ENCODE peak calls at places on chromosomes 7 and 10, in seven cellular contexts. One of them, this sample, is unnamed.

GRCh38 chr7:44867073-44867990 is 18.0 kb downstream of the PURB start:
- DNase-seq in RPMI7951: peak
- DNase-seq in neural crest cell: no peak
- DNase-seq in DMS53: peak
- DNase-seq in activated naive CD4-positive, alpha-beta T cell: no peak
- DNase-seq in GM19239: no peak
- DNase-seq in upper lobe of left lung: no peak
- DNase-seq in this sample: no peak

GRCh38 chr7:2759736-2760097 is 71.7 kb downstream of the AMZ1 start:
- DNase-seq in RPMI7951: no peak
- DNase-seq in neural crest cell: no peak
- DNase-seq in DMS53: peak
- DNase-seq in activated naive CD4-positive, alpha-beta T cell: no peak
- DNase-seq in GM19239: no peak
- DNase-seq in upper lobe of left lung: no peak
- DNase-seq in this sample: no peak

GRCh38 chr7:82226191-82226590 is 217.4 kb downstream of the CACNA2D1 start:
- DNase-seq in RPMI7951: no peak
- DNase-seq in neural crest cell: no peak
- DNase-seq in DMS53: no peak
- DNase-seq in activated naive CD4-positive, alpha-beta T cell: no peak
- DNase-seq in GM19239: no peak
- DNase-seq in upper lobe of left lung: no peak
- DNase-seq in this sample: no peak

GRCh38 chr7:149796287-149796860 is 23.0 kb upstream of the ZNF467 start:
- DNase-seq in RPMI7951: no peak
- DNase-seq in neural crest cell: no peak
- DNase-seq in DMS53: no peak
- DNase-seq in activated naive CD4-positive, alpha-beta T cell: no peak
- DNase-seq in GM19239: no peak
- DNase-seq in upper lobe of left lung: no peak
- DNase-seq in this sample: no peak

GRCh38 chr7:142957723-142958122 is 4.4 kb downstream of the KEL start:
- DNase-seq in RPMI7951: no peak
- DNase-seq in neural crest cell: no peak
- DNase-seq in DMS53: no peak
- DNase-seq in activated naive CD4-positive, alpha-beta T cell: no peak
- DNase-seq in GM19239: no peak
- DNase-seq in upper lobe of left lung: no peak
- DNase-seq in this sample: no peak

GRCh38 chr7:107982918-107983389 is 20.0 kb downstream of the LAMB1 start:
- DNase-seq in RPMI7951: no peak
- DNase-seq in neural crest cell: no peak
- DNase-seq in DMS53: peak
- DNase-seq in activated naive CD4-positive, alpha-beta T cell: no peak
- DNase-seq in GM19239: no peak
- DNase-seq in upper lobe of left lung: no peak
- DNase-seq in this sample: no peak

GRCh38 chr7:132270517-132270916 is 305.8 kb downstream of the PLXNA4 start:
- DNase-seq in RPMI7951: peak
- DNase-seq in neural crest cell: peak
- DNase-seq in DMS53: no peak
- DNase-seq in activated naive CD4-positive, alpha-beta T cell: no peak
- DNase-seq in GM19239: no peak
- DNase-seq in upper lobe of left lung: no peak
- DNase-seq in this sample: no peak

GRCh38 chr7:72080865-72081264 is 331.3 kb downstream of the CALN1 start:
- DNase-seq in RPMI7951: no peak
- DNase-seq in neural crest cell: no peak
- DNase-seq in DMS53: no peak
- DNase-seq in activated naive CD4-positive, alpha-beta T cell: no peak
- DNase-seq in GM19239: no peak
- DNase-seq in upper lobe of left lung: no peak
- DNase-seq in this sample: no peak

GRCh38 chr7:99324966-99325596 is 617 bp upstream of the ARPC1A start:
- DNase-seq in RPMI7951: no peak
- DNase-seq in neural crest cell: no peak
- DNase-seq in DMS53: peak
- DNase-seq in activated naive CD4-positive, alpha-beta T cell: no peak
- DNase-seq in GM19239: no peak
- DNase-seq in upper lobe of left lung: no peak
- DNase-seq in this sample: no peak

GRCh38 chr7:116357776-116358670 is 141.5 kb upstream of the CAV2 start:
- DNase-seq in RPMI7951: peak
- DNase-seq in neural crest cell: no peak
- DNase-seq in DMS53: no peak
- DNase-seq in activated naive CD4-positive, alpha-beta T cell: no peak
- DNase-seq in GM19239: no peak
- DNase-seq in upper lobe of left lung: no peak
- DNase-seq in this sample: no peak

GRCh38 chr7:26648429-26649015 is 215.9 kb downstream of the SKAP2 start:
- DNase-seq in RPMI7951: peak
- DNase-seq in neural crest cell: no peak
- DNase-seq in DMS53: no peak
- DNase-seq in activated naive CD4-positive, alpha-beta T cell: no peak
- DNase-seq in GM19239: no peak
- DNase-seq in upper lobe of left lung: no peak
- DNase-seq in this sample: no peak

GRCh38 chr10:84391326-84391725 is 62.9 kb downstream of the CCSER2 start:
- DNase-seq in RPMI7951: no peak
- DNase-seq in neural crest cell: no peak
- DNase-seq in DMS53: no peak
- DNase-seq in activated naive CD4-positive, alpha-beta T cell: no peak
- DNase-seq in GM19239: no peak
- DNase-seq in upper lobe of left lung: no peak
- DNase-seq in this sample: no peak

GRCh38 chr7:114988035-114988434 is 66.1 kb downstream of the MDFIC start:
- DNase-seq in RPMI7951: no peak
- DNase-seq in neural crest cell: no peak
- DNase-seq in DMS53: no peak
- DNase-seq in activated naive CD4-positive, alpha-beta T cell: no peak
- DNase-seq in GM19239: no peak
- DNase-seq in upper lobe of left lung: no peak
- DNase-seq in this sample: no peak

GRCh38 chr10:132685121-132685891 is 100.6 kb downstream of the NKX6-2 start:
- DNase-seq in RPMI7951: peak
- DNase-seq in neural crest cell: peak
- DNase-seq in DMS53: no peak
- DNase-seq in activated naive CD4-positive, alpha-beta T cell: no peak
- DNase-seq in GM19239: no peak
- DNase-seq in upper lobe of left lung: peak
- DNase-seq in this sample: peak

GRCh38 chr7:66460921-66461361 is 167.7 kb upstream of the KCTD7 start:
- DNase-seq in RPMI7951: peak
- DNase-seq in neural crest cell: no peak
- DNase-seq in DMS53: peak
- DNase-seq in activated naive CD4-positive, alpha-beta T cell: no peak
- DNase-seq in GM19239: no peak
- DNase-seq in upper lobe of left lung: no peak
- DNase-seq in this sample: no peak

This sample was measured in immature natural killer cell.